ENCODE peak calls at places on chromosomes 13 and 19, in six cellular contexts. E is neuronal stem cell, S is H9, Q is trophoblast cell, W is mesenchymal stem cell, L is H1. U is an unnamed sample.

GRCh38 chr19:14516048-14516534 is 2.1 kb downstream of the DNAJB1 start:
- DNase-seq in W (no peak), S (no peak), L (no peak), E (no peak), Q (peak), U (no peak)

GRCh38 chr13:112092453-112092852 is 25.5 kb downstream of the SOX1 start:
- DNase-seq in Q (no peak), W (no peak), L (no peak), E (no peak), S (no peak), U (no peak)

GRCh38 chr19:3782330-3782729 is 3.9 kb downstream of the MATK start:
- DNase-seq in Q (no peak), S (no peak), L (no peak), W (no peak), E (no peak), U (no peak)

GRCh38 chr19:8321760-8322637 is 703 bp downstream of the RPS28 start:
- DNase-seq in E (no peak), L (no peak), W (peak), Q (peak), S (no peak), U (no peak)

GRCh38 chr19:46345157-46345556 is 1.7 kb upstream of the PPP5C start:
- DNase-seq in Q (no peak), E (no peak), W (no peak), L (no peak), S (no peak), U (no peak)

GRCh38 chr19:3135961-3136683 is at the start of gene GNA15:
- DNase-seq in L (no peak), Q (peak), E (no peak), S (no peak), W (no peak), U (no peak)

GRCh38 chr19:31119951-31120690 is 229.1 kb downstream of the TSHZ3 start:
- DNase-seq in E (no peak), S (no peak), L (no peak), W (no peak), Q (no peak), U (no peak)

GRCh38 chr13:107203146-107203847 is 635.4 kb upstream of the ARGLU1 start:
- DNase-seq in E (peak), L (peak), Q (peak), W (peak), S (peak), U (no peak)

GRCh38 chr13:108987488-108987887 is 358.1 kb downstream of the MYO16 start:
- DNase-seq in Q (no peak), L (no peak), E (no peak), S (no peak), W (peak), U (peak)

GRCh38 chr19:1624458-1624857 is 19.2 kb upstream of the UQCR11 start:
- DNase-seq in L (peak), W (peak), S (peak), Q (peak), E (peak), U (peak)

GRCh38 chr19:14381689-14382474 is 638 bp downstream of the ADGRE5 start:
- DNase-seq in W (peak), Q (peak), S (no peak), L (no peak), E (no peak), U (peak)

GRCh38 chr19:17754634-17755532 is 3.6 kb downstream of the FCHO1 start:
- DNase-seq in E (no peak), Q (no peak), L (no peak), W (no peak), S (no peak), U (no peak)

GRCh38 chr19:15280048-15280725 is 47.9 kb upstream of the EPHX3 start:
- DNase-seq in Q (peak), S (no peak), W (peak), L (no peak), E (no peak), U (peak)

GRCh38 chr19:47511128-47511517 is 3.7 kb downstream of the NAPA start:
- DNase-seq in S (no peak), L (no peak), E (no peak), W (no peak), Q (no peak), U (no peak)

GRCh38 chr19:2303209-2303798 is 4.7 kb downstream of the LINGO3 start:
- DNase-seq in S (no peak), Q (no peak), L (no peak), E (no peak), W (no peak), U (no peak)

GRCh38 chr19:5200844-5201243 is 139.8 kb downstream of the PTPRS start:
- DNase-seq in Q (peak), L (no peak), W (no peak), E (no peak), S (no peak), U (no peak)

GRCh38 chr13:33497146-33497845 is 211.7 kb upstream of the STARD13 start:
- DNase-seq in W (peak), Q (no peak), L (no peak), S (no peak), E (no peak), U (peak)

GRCh38 chr19:29288276-29288675 is 75.3 kb upstream of the UQCRFS1 start:
- DNase-seq in Q (no peak), E (no peak), L (no peak), S (no peak), W (no peak), U (no peak)
- H3K14ac ChIP-seq in Q (no peak), E (no peak), L (no peak), S (no peak), W (no peak), U (no peak)

GRCh38 chr13:21971662-21972635 is 301.1 kb downstream of the FGF9 start:
- DNase-seq in E (no peak), L (no peak), S (no peak), Q (peak), W (peak), U (peak)
- H2BK5ac ChIP-seq in E (no peak), L (no peak), S (no peak), Q (no peak), W (no peak), U (peak)

GRCh38 chr13:24146961-24147569 is 13.5 kb upstream of the SPATA13 start:
- DNase-seq in L (no peak), Q (peak), E (no peak), S (no peak), W (peak), U (no peak)

GRCh38 chr13:24147570-24147963 is 13.0 kb upstream of the SPATA13 start:
- DNase-seq in W (no peak), L (no peak), S (no peak), E (no peak), Q (no peak), U (no peak)

GRCh38 chr13:24142886-24143285 is 17.6 kb upstream of the SPATA13 start:
- DNase-seq in S (no peak), Q (no peak), L (no peak), E (no peak), W (no peak), U (no peak)

GRCh38 chr13:24142453-24142852 is 18.1 kb upstream of the SPATA13 start:
- DNase-seq in S (no peak), Q (no peak), W (no peak), L (no peak), E (no peak), U (no peak)

DNA sequence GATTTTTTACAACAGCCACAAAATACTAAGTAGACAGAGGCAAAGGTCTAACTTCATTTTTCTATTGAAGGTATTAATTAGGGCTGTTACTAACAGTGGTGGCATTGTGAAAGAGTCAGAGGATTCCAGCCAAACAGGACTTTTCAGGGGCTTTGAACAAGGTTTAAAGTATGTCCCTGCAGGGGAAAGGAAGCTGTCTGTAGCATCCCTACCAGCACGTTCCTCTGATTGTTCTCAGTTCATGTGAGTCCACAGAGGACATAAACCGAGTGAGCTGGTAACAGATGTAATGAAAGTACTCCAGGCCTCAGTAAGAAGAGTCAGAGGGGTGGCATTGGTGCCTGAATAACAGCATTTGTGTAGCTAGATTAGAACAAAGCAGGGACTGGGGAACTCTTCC is 15.3 kb upstream of the SPATA13 start:
- DNase-seq in S (no peak), Q (peak), W (no peak), E (no peak), L (no peak), U (no peak)
- H3K14ac ChIP-seq in S (no peak), Q (no peak), W (no peak), E (no peak), L (no peak), U (peak)

GRCh38 chr19:44846455-44847143 is 502 bp downstream of the NECTIN2 start:
- DNase-seq in W (peak), E (peak), S (peak), L (peak), Q (peak), U (no peak)
- H2BK5ac ChIP-seq in W (peak), E (peak), S (no peak), L (peak), Q (peak), U (peak)

GRCh38 chr13:30306762-30307193 is 573 bp downstream of the KATNAL1 start:
- DNase-seq in S (peak), W (peak), E (peak), L (peak), Q (peak), U (peak)
- H3K14ac ChIP-seq in S (peak), W (peak), E (peak), L (no peak), Q (peak), U (peak)

DNA sequence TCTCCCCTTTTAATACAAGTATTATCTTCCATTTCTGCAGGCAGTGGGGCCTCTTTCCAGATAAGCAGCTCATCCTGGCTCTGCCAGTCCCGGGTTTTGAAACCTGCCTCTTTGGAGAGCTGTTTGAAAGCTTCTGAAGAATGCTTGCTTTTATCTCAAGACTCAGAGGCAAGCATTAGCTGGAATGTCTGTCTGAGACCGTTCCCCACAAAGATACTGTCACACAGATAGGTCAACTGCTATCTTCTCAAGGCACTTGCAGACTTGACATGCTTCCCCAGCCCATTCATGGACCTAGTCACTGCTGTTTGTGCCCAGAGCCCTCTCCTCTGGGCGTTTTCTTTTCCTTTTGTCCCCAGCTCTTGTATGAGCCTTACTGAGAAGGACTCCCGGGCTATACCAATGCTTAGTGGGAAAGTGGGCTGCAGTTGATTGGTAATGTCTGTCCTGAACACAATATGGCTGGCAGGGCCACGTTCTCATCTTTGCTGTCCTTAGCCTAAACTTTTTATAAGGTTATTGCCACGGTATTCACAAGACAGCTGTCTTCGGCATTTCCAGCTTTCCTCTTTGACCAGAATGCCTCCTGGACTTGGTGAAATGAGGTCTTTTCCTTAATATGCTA is 13.4 kb downstream of the SERP2 start:
- DNase-seq in E (no peak), S (no peak), W (no peak), Q (peak), L (no peak), U (no peak)
- H2BK5ac ChIP-seq in E (no peak), S (no peak), W (no peak), Q (no peak), L (no peak), U (no peak)

GRCh38 chr13:23999411-23999810 is 102.1 kb upstream of the C1QTNF9B start:
- DNase-seq in W (no peak), S (no peak), L (no peak), E (no peak), Q (no peak), U (no peak)
- H3K14ac ChIP-seq in W (no peak), S (no peak), L (no peak), E (no peak), Q (no peak), U (no peak)

DNA sequence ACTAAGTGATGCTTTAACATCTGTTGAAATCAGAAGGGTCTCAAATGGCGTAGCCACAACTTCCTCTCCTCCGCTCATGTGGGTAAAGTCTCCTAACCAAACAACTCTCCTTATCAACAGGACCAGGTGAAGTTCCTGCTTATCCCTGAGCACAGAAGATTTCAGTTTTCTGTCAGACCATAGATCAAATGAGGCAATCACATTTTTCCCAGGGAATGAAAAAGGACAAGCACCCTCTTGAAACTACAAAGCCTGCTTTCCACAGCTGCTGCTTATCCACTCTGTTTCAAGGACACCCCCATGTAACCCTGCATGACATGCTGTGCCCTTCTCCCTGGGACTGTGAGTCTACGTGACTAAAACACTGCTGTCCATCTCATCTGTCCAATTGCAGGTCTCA is 788.3 kb upstream of the SLITRK5 start:
- DNase-seq in Q (no peak), E (no peak), S (no peak), L (no peak), W (peak), U (peak)
- H2BK5ac ChIP-seq in Q (no peak), E (no peak), S (no peak), L (no peak), W (no peak), U (no peak)

GRCh38 chr13:74064805-74065204 is 69.4 kb downstream of the KLF12 start:
- DNase-seq in W (peak), L (no peak), Q (no peak), E (no peak), S (no peak), U (peak)
- H3K14ac ChIP-seq in W (no peak), L (no peak), Q (no peak), E (no peak), S (no peak), U (no peak)

U was measured in IMR-90.